ENCODE peak calls at places on chromosomes 7 and 10, in four cellular contexts. One of them, this sample, is unnamed.

GRCh38 chr10:104766341-104766740 is 125.3 kb downstream of the SORCS3 start:
- DNase-seq in mesenchymal stem cell: no peak
- DNase-seq in IMR-90: no peak
- DNase-seq in H9: no peak
- DNase-seq in this sample: no peak

GRCh38 chr10:100744136-100744979 is 1.0 kb upstream of the PAX2 start:
- DNase-seq in IMR-90: no peak
- DNase-seq in H9: no peak
- DNase-seq in mesenchymal stem cell: no peak
- DNase-seq in this sample: peak; percentile 69

GRCh38 chr10:73865459-73866442 is 8.6 kb downstream of the CAMK2G start:
- DNase-seq in mesenchymal stem cell: no peak
- DNase-seq in IMR-90: no peak
- DNase-seq in H9: no peak
- DNase-seq in this sample: peak; percentile 52

GRCh38 chr7:28102778-28103177 is 77.8 kb downstream of the JAZF1 start:
- DNase-seq in IMR-90: peak; percentile 84
- DNase-seq in mesenchymal stem cell: peak; percentile 95
- DNase-seq in H9: no peak
- DNase-seq in this sample: peak; percentile 20

GRCh38 chr7:36982749-36983148 is 258.5 kb upstream of the AOAH start:
- DNase-seq in H9: no peak
- DNase-seq in IMR-90: no peak
- DNase-seq in mesenchymal stem cell: no peak
- DNase-seq in this sample: no peak

GRCh38 chr7:134365341-134366054 is 48.8 kb upstream of the SLC35B4 start:
- DNase-seq in IMR-90: peak; percentile 47
- DNase-seq in H9: no peak
- DNase-seq in mesenchymal stem cell: no peak
- DNase-seq in this sample: no peak

GRCh38 chr7:108613147-108613948 is 43.7 kb downstream of the DNAJB9 start:
- DNase-seq in IMR-90: peak; percentile 25
- DNase-seq in H9: no peak
- DNase-seq in mesenchymal stem cell: peak; percentile 53
- DNase-seq in this sample: peak; percentile 55

GRCh38 chr10:77673086-77673485 is 35.5 kb upstream of the KCNMA1 start:
- DNase-seq in mesenchymal stem cell: peak; percentile 12
- DNase-seq in H9: no peak
- DNase-seq in IMR-90: peak; percentile 10
- DNase-seq in this sample: no peak

GRCh38 chr10:123323884-123324283 is 169.7 kb downstream of the BUB3 start:
- DNase-seq in IMR-90: no peak
- DNase-seq in mesenchymal stem cell: no peak
- DNase-seq in H9: no peak
- DNase-seq in this sample: no peak

GRCh38 chr10:4066581-4067403 is 281.8 kb upstream of the KLF6 start:
- DNase-seq in H9: no peak
- DNase-seq in mesenchymal stem cell: no peak
- DNase-seq in IMR-90: no peak
- DNase-seq in this sample: no peak

GRCh38 chr10:110216240-110216639 is 8.8 kb downstream of the MXI1 start:
- DNase-seq in H9: no peak
- DNase-seq in mesenchymal stem cell: no peak
- DNase-seq in IMR-90: no peak
- DNase-seq in this sample: no peak

GRCh38 chr10:123559066-123559822 is 106.9 kb upstream of the GPR26 start:
- DNase-seq in mesenchymal stem cell: peak; percentile 22
- DNase-seq in IMR-90: peak; percentile 31
- DNase-seq in H9: peak; percentile 86
- DNase-seq in this sample: peak; percentile 74

GRCh38 chr7:4871930-4872675 is 10.3 kb upstream of the PAPOLB start:
- DNase-seq in IMR-90: no peak
- DNase-seq in mesenchymal stem cell: peak; percentile 18
- DNase-seq in H9: no peak
- DNase-seq in this sample: peak; percentile 87

GRCh38 chr7:57443567-57443966 is 6.4 kb upstream of the ZNF716 start:
- DNase-seq in mesenchymal stem cell: no peak
- DNase-seq in H9: no peak
- DNase-seq in IMR-90: no peak
- DNase-seq in this sample: no peak

GRCh38 chr10:23643396-23643795 is 204.5 kb downstream of the OTUD1 start:
- DNase-seq in IMR-90: no peak
- DNase-seq in mesenchymal stem cell: peak; percentile 55
- DNase-seq in H9: no peak
- DNase-seq in this sample: peak; percentile 71

GRCh38 chr7:31059551-31059950 is 7.4 kb downstream of the ADCYAP1R1 start:
- DNase-seq in mesenchymal stem cell: no peak
- DNase-seq in H9: peak; percentile 80
- DNase-seq in IMR-90: no peak
- DNase-seq in this sample: peak; percentile 83

GRCh38 chr10:61779950-61780659 is 117.4 kb downstream of the CABCOCO1 start:
- DNase-seq in H9: no peak
- DNase-seq in IMR-90: peak; percentile 74
- DNase-seq in mesenchymal stem cell: peak; percentile 94
- DNase-seq in this sample: peak; percentile 59

GRCh38 chr7:127771707-127772106 is 119.7 kb downstream of the SND1 start:
- DNase-seq in H9: no peak
- DNase-seq in IMR-90: no peak
- DNase-seq in mesenchymal stem cell: no peak
- DNase-seq in this sample: no peak

GRCh38 chr10:62384057-62384446 is 9.9 kb downstream of the ZNF365 start:
- DNase-seq in mesenchymal stem cell: peak; percentile 23
- DNase-seq in H9: no peak
- DNase-seq in IMR-90: peak; percentile 88
- DNase-seq in this sample: no peak

GRCh38 chr7:112290065-112290464 is 83.6 kb downstream of the ZNF277 start:
- DNase-seq in IMR-90: peak; percentile 48
- DNase-seq in mesenchymal stem cell: peak; percentile 18
- DNase-seq in H9: no peak
- DNase-seq in this sample: no peak

GRCh38 chr10:5663692-5664427 is 2.5 kb downstream of the ASB13 start:
- DNase-seq in H9: peak; percentile 52
- DNase-seq in IMR-90: no peak
- DNase-seq in mesenchymal stem cell: no peak
- DNase-seq in this sample: peak; percentile 45

GRCh38 chr7:16416289-16417282 is 4.8 kb downstream of the CRPPA start:
- DNase-seq in IMR-90: peak; percentile 67
- DNase-seq in mesenchymal stem cell: peak; percentile 91
- DNase-seq in H9: no peak
- DNase-seq in this sample: no peak

GRCh38 chr7:130491841-130492518 is at the start of gene MEST:
- DNase-seq in H9: peak; percentile 50
- DNase-seq in mesenchymal stem cell: peak; percentile 45
- DNase-seq in IMR-90: peak; percentile 47
- DNase-seq in this sample: no peak

GRCh38 chr10:102133373-102134195 is 744 bp downstream of the PPRC1 start:
- DNase-seq in IMR-90: peak; percentile 70
- DNase-seq in mesenchymal stem cell: peak; percentile 85
- DNase-seq in H9: no peak
- DNase-seq in this sample: peak; percentile 84

GRCh38 chr10:102384053-102384452 is 11.5 kb upstream of the NFKB2 start:
- DNase-seq in H9: peak; percentile 69
- DNase-seq in mesenchymal stem cell: peak; percentile 21
- DNase-seq in IMR-90: no peak
- DNase-seq in this sample: peak; percentile 58

GRCh38 chr10:112585052-112585451 is 138.0 kb downstream of the VTI1A start:
- DNase-seq in IMR-90: peak; percentile 37
- DNase-seq in H9: no peak
- DNase-seq in mesenchymal stem cell: peak; percentile 31
- DNase-seq in this sample: no peak

GRCh38 chr10:20004087-20004523 is 187.9 kb downstream of the PLXDC2 start:
- DNase-seq in IMR-90: peak; percentile 45
- DNase-seq in mesenchymal stem cell: peak; percentile 52
- DNase-seq in H9: no peak
- DNase-seq in this sample: no peak

GRCh38 chr7:50307368-50308012 is 3.0 kb downstream of the IKZF1 start:
- DNase-seq in IMR-90: no peak
- DNase-seq in H9: no peak
- DNase-seq in mesenchymal stem cell: no peak
- DNase-seq in this sample: no peak

GRCh38 chr7:66281678-66282593 is 76.8 kb downstream of the TPST1 start:
- DNase-seq in mesenchymal stem cell: peak; percentile 95
- DNase-seq in IMR-90: peak; percentile 98
- DNase-seq in H9: no peak
- DNase-seq in this sample: peak; percentile 34

GRCh38 chr10:35916791-35917190 is 274.7 kb upstream of the FZD8 start:
- DNase-seq in H9: no peak
- DNase-seq in mesenchymal stem cell: no peak
- DNase-seq in IMR-90: peak; percentile 61
- DNase-seq in this sample: peak; percentile 57

GRCh38 chr7:16619979-16620408 is 25.6 kb downstream of the ANKMY2 start:
- DNase-seq in mesenchymal stem cell: no peak
- DNase-seq in IMR-90: peak; percentile 41
- DNase-seq in H9: no peak
- DNase-seq in this sample: no peak

GRCh38 chr10:69512901-69513300 is 60.3 kb downstream of the NEUROG3 start:
- DNase-seq in mesenchymal stem cell: no peak
- DNase-seq in H9: no peak
- DNase-seq in IMR-90: no peak
- DNase-seq in this sample: no peak

GRCh38 chr10:97531401-97531985 is 32.8 kb downstream of the UBTD1 start:
- DNase-seq in mesenchymal stem cell: peak; percentile 73
- DNase-seq in IMR-90: peak; percentile 60
- DNase-seq in H9: peak; percentile 46
- DNase-seq in this sample: peak; percentile 95

GRCh38 chr10:33703897-33704825 is 369.7 kb upstream of the NRP1 start:
- DNase-seq in mesenchymal stem cell: no peak
- DNase-seq in H9: no peak
- DNase-seq in IMR-90: peak; percentile 44
- DNase-seq in this sample: no peak

GRCh38 chr10:5291501-5292195 is 73.1 kb upstream of the UCN3 start:
- DNase-seq in IMR-90: peak; percentile 79
- DNase-seq in H9: no peak
- DNase-seq in mesenchymal stem cell: peak; percentile 98
- DNase-seq in this sample: peak; percentile 28

GRCh38 chr7:147412782-147413186 is 1177.8 kb upstream of the C7orf33 start:
- DNase-seq in mesenchymal stem cell: peak; percentile 53
- DNase-seq in IMR-90: peak; percentile 91
- DNase-seq in H9: no peak
- DNase-seq in this sample: no peak

GRCh38 chr7:134905375-134905774 is 80.9 kb upstream of the AGBL3 start:
- DNase-seq in mesenchymal stem cell: peak; percentile 92
- DNase-seq in IMR-90: peak; percentile 96
- DNase-seq in H9: no peak
- DNase-seq in this sample: no peak

GRCh38 chr7:68984331-68984730 is 613.9 kb upstream of the AUTS2 start:
- DNase-seq in H9: no peak
- DNase-seq in mesenchymal stem cell: no peak
- DNase-seq in IMR-90: no peak
- DNase-seq in this sample: no peak

GRCh38 chr10:74103560-74104248 is 46.9 kb downstream of the AP3M1 start:
- DNase-seq in mesenchymal stem cell: peak; percentile 58
- DNase-seq in IMR-90: peak; percentile 42
- DNase-seq in H9: no peak
- DNase-seq in this sample: peak; percentile 71

GRCh38 chr7:111232249-111233084 is 141.5 kb downstream of the LRRN3 start:
- DNase-seq in H9: no peak
- DNase-seq in IMR-90: peak; percentile 75
- DNase-seq in mesenchymal stem cell: peak; percentile 54
- DNase-seq in this sample: peak; percentile 49

DNA sequence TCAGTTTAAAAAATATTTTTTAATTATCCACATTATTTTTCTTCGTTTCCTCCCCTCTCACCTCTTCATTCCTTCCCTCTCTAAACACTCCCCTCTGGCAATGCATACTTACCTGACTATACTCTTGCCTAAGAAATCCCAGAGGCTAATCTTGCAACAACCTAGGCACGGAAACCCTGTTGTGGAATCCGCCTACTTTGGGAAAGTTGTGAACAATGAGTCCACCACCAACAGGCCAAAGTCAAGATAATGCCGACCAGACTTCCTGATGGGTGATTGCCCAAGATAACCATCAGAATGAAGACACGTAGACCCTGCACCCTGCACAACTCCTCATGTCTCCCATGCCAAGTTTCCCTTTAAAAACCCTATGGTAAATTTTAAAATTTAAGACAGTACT is 521.5 kb downstream of the KIF20B start:
- DNase-seq in H9: no peak
- DNase-seq in IMR-90: no peak
- DNase-seq in mesenchymal stem cell: no peak
- DNase-seq in this sample: peak; percentile 75
- H2BK120ac ChIP-seq in H9: no peak overlapping the region
- H2BK120ac ChIP-seq in IMR-90: no peak overlapping the region
- H2BK120ac ChIP-seq in mesenchymal stem cell: peak overlapping the region; percentile 57
- H2BK120ac ChIP-seq in this sample: no peak overlapping the region

GRCh38 chr7:115585015-115585655 is 445.4 kb downstream of the TFEC start:
- DNase-seq in H9: no peak
- DNase-seq in IMR-90: peak; percentile 29
- DNase-seq in mesenchymal stem cell: no peak
- DNase-seq in this sample: peak; percentile 11
- H2BK5ac ChIP-seq in H9: no peak overlapping the region
- H2BK5ac ChIP-seq in IMR-90: peak overlapping the region; percentile 83
- H2BK5ac ChIP-seq in mesenchymal stem cell: peak overlapping the region; percentile 87
- H2BK5ac ChIP-seq in this sample: no peak overlapping the region

DNA sequence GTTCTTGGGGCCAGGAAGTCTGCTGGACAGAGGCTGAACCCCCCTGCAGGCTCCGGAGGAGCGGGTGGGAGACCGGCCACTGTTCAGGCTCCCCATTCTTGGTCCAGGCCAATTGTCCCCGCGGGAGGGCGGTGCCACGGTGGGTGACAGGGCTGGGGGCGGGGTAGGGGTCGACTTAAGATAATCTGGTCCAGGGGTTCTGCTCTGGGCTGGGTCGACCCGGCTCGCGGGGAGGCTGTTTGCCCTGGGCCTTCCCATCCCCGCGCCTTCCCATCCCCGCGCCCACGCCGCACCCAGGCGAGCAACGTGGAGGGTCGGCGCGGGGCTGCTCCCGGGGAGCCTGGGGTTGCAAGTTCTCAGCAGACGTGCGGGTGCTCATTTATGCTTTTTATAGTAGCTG is 7.3 kb upstream of the GLRX3 start:
- DNase-seq in IMR-90: no peak
- DNase-seq in H9: no peak
- DNase-seq in mesenchymal stem cell: no peak
- DNase-seq in this sample: no peak
- H2BK120ac ChIP-seq in IMR-90: no peak overlapping the region
- H2BK120ac ChIP-seq in H9: no peak overlapping the region
- H2BK120ac ChIP-seq in mesenchymal stem cell: no peak overlapping the region
- H2BK120ac ChIP-seq in this sample: no peak overlapping the region

GRCh38 chr10:133448120-133448519 is 5.6 kb upstream of the SCART1 start:
- DNase-seq in IMR-90: no peak
- DNase-seq in mesenchymal stem cell: no peak
- DNase-seq in H9: no peak
- DNase-seq in this sample: no peak
- H2BK5ac ChIP-seq in IMR-90: no peak overlapping the region
- H2BK5ac ChIP-seq in mesenchymal stem cell: no peak overlapping the region
- H2BK5ac ChIP-seq in H9: no peak overlapping the region
- H2BK5ac ChIP-seq in this sample: no peak overlapping the region

GRCh38 chr10:43261578-43261965 is 5.3 kb downstream of the RASGEF1A start:
- DNase-seq in IMR-90: no peak
- DNase-seq in mesenchymal stem cell: no peak
- DNase-seq in H9: no peak
- DNase-seq in this sample: no peak
- H2BK120ac ChIP-seq in IMR-90: no peak overlapping the region
- H2BK120ac ChIP-seq in mesenchymal stem cell: no peak overlapping the region
- H2BK120ac ChIP-seq in H9: no peak overlapping the region
- H2BK120ac ChIP-seq in this sample: no peak overlapping the region